ENCODE peak calls at places on chromosomes 7 and 10, in seven cellular contexts. F is SK-N-MC, E is PC-3, V is astrocyte, L is fibroblast of lung, R is hepatocyte, S is GM23248. H is an unnamed sample.

GRCh38 chr10:77069020-77069419 is 568.6 kb downstream of the KCNMA1 start:
- DNase-seq in F (no peak), E (no peak), V (no peak), L (no peak), R (no peak), S (no peak), H (no peak)

GRCh38 chr10:90306187-90306586 is 551.7 kb downstream of the HTR7 start:
- DNase-seq in F (no peak), E (peak), V (peak), L (peak), R (no peak), S (no peak), H (no peak)

GRCh38 chr7:19526639-19527038 is 182.2 kb downstream of the POLR1F start:
- DNase-seq in F (no peak), E (no peak), V (no peak), L (no peak), R (no peak), S (no peak), H (no peak)

GRCh38 chr10:124827474-124827873 is 25.9 kb downstream of the ABRAXAS2 start:
- DNase-seq in F (peak), E (peak), V (no peak), L (no peak), R (peak), S (peak), H (peak)

GRCh38 chr7:144513332-144513731 is 109.8 kb upstream of the NOBOX start:
- DNase-seq in F (no peak), E (peak), V (no peak), L (no peak), R (peak), S (no peak), H (peak)

GRCh38 chr10:67239864-67240497 is 314.1 kb downstream of the LRRTM3 start:
- DNase-seq in F (no peak), E (no peak), V (no peak), L (no peak), R (no peak), S (no peak), H (no peak)

GRCh38 chr7:18320971-18321567 is 174.5 kb upstream of the HDAC9 start:
- DNase-seq in F (no peak), E (peak), V (peak), L (peak), R (peak), S (peak), H (peak)

GRCh38 chr10:3766046-3766761 is 18.8 kb downstream of the KLF6 start:
- DNase-seq in F (no peak), E (peak), V (no peak), L (no peak), R (peak), S (no peak), H (no peak)

GRCh38 chr10:17115683-17116082 is 13.9 kb downstream of the CUBN start:
- DNase-seq in F (no peak), E (peak), V (peak), L (peak), R (peak), S (peak), H (peak)

GRCh38 chr10:130660266-130660665 is 524.1 kb downstream of the GLRX3 start:
- DNase-seq in F (no peak), E (no peak), V (no peak), L (no peak), R (no peak), S (no peak), H (no peak)

GRCh38 chr7:79332091-79332490 is 121.4 kb downstream of the MAGI2 start:
- DNase-seq in F (no peak), E (peak), V (no peak), L (no peak), R (no peak), S (peak), H (no peak)

GRCh38 chr7:148337166-148337565 is 253.4 kb upstream of the C7orf33 start:
- DNase-seq in F (no peak), E (peak), V (no peak), L (no peak), R (peak), S (no peak), H (no peak)

GRCh38 chr10:9437131-9437530 is 1382.6 kb downstream of the GATA3 start:
- DNase-seq in F (no peak), E (no peak), V (peak), L (peak), R (peak), S (peak), H (no peak)

GRCh38 chr10:33337335-33337854 is 2.9 kb upstream of the NRP1 start:
- DNase-seq in F (no peak), E (peak), V (peak), L (peak), R (peak), S (peak), H (peak)

GRCh38 chr10:13649844-13650520 is 63.2 kb downstream of the PRPF18 start:
- DNase-seq in F (no peak), E (no peak), V (no peak), L (no peak), R (no peak), S (no peak), H (no peak)

GRCh38 chr7:44246396-44247113 is 45.8 kb downstream of the YKT6 start:
- DNase-seq in F (no peak), E (no peak), V (no peak), L (no peak), R (no peak), S (no peak), H (no peak)

GRCh38 chr7:44244282-44244681 is 43.5 kb downstream of the YKT6 start:
- DNase-seq in F (no peak), E (peak), V (no peak), L (no peak), R (no peak), S (peak), H (peak)

GRCh38 chr7:44251269-44251668 is 50.5 kb downstream of the YKT6 start:
- DNase-seq in F (no peak), E (no peak), V (no peak), L (no peak), R (no peak), S (no peak), H (no peak)

GRCh38 chr7:44249639-44250234 is 49.0 kb downstream of the YKT6 start:
- DNase-seq in F (no peak), E (no peak), V (no peak), L (no peak), R (no peak), S (no peak), H (no peak)

GRCh38 chr7:44247868-44248651 is 47.3 kb downstream of the YKT6 start:
- DNase-seq in F (no peak), E (no peak), V (no peak), L (no peak), R (no peak), S (no peak), H (no peak)
- H3K27ac ChIP-seq in F (no peak), E (no peak), V (no peak), L (no peak), R (no peak), S (no peak), H (no peak)

DNA sequence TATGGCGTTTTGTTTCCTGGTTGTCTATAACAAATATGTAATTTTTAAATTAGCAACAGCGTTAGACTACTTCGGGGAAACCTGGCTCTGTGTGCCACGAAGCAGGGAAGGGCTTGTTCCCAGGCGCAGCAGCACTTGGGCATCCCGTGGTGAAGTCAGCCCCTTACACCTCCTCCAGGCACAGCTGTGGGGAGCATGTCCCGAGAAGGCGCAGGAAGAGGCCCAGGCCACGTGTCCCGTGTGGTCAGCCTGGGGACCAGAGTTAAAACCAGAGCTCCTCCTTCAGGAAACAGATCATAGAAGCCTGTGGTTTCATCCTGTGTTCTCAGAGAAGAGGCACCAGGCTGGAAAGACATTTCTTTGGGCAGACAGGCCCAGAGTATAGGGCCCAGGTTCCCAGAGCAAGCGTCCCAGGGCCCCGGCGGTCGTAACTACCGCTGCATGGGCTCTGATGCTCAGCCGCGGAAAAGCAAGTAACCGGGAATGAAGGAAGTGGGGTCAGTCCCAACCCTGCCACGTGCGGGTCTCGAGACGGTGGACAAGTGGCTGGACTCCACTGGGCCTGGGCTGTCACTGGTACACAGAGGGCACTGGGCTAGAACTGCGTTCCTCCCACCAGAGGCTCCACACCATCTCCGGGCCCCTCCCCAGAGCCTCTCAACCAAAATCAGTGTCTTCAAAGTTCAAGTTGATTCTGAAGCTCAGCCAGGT is 7.1 kb downstream of the NUDT1 start:
- DNase-seq in F (no peak), E (peak), V (peak), L (peak), R (peak), S (peak), H (no peak)
- H3K4me3 ChIP-seq in F (no peak), E (peak), V (no peak), L (no peak), R (no peak), S (peak), H (no peak)

GRCh38 chr7:33781167-33781566 is 124.2 kb upstream of the BMPER start:
- DNase-seq in F (no peak), E (no peak), V (no peak), L (no peak), R (no peak), S (no peak), H (no peak)

GRCh38 chr7:33776791-33777190 is 128.5 kb upstream of the BMPER start:
- DNase-seq in F (no peak), E (peak), V (peak), L (peak), R (no peak), S (peak), H (no peak)

GRCh38 chr7:33779216-33779615 is 126.1 kb upstream of the BMPER start:
- DNase-seq in F (no peak), E (no peak), V (no peak), L (no peak), R (no peak), S (no peak), H (no peak)

GRCh38 chr7:33775790-33776189 is 129.5 kb upstream of the BMPER start:
- DNase-seq in F (no peak), E (no peak), V (no peak), L (no peak), R (no peak), S (no peak), H (no peak)

GRCh38 chr7:33778195-33778594 is 127.1 kb upstream of the BMPER start:
- DNase-seq in F (no peak), E (no peak), V (no peak), L (no peak), R (no peak), S (no peak), H (no peak)
- TF ChIP-seq EZH2 in F (no peak), E (no peak), V (no peak), L (no peak), R (no peak), S (no peak), H (no peak)

DNA sequence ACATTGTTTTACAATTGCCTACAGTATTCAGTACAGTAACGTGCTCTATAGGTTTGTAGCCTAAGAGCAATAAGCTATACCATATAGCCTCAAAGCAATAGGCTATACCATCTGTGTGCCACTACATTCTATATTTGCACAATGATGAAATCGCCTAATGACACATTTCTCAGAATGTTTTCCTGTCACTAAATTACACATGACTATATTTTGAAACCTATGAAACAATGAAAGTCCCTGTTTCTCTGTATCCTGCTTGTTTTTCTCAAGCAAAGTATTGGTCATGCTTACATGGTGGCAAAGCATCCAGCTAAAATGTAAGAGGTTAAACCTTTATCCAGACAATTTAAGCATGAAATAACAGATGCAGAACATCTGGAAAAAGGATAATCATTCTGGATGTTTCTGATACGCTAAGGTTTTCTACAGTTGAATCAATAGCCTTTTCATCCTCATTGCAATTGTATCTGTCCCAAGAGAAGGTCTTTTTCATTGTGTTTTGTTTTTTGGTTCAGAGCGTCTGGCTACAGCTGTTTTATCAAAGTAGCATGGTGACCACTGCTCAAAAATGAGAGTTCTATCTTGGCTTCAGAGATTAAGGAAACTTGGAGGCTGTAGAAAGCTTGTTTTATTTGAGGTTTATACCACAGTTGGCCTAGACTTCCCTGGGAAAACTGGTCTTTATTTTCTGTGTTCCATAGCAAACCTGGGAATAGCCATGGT is 81.7 kb downstream of the CSTF2T start:
- DNase-seq in F (no peak), E (peak), V (no peak), L (no peak), R (no peak), S (no peak), H (no peak)
- H3K27ac ChIP-seq in F (no peak), E (no peak), V (no peak), L (no peak), R (no peak), S (no peak), H (no peak)

DNA sequence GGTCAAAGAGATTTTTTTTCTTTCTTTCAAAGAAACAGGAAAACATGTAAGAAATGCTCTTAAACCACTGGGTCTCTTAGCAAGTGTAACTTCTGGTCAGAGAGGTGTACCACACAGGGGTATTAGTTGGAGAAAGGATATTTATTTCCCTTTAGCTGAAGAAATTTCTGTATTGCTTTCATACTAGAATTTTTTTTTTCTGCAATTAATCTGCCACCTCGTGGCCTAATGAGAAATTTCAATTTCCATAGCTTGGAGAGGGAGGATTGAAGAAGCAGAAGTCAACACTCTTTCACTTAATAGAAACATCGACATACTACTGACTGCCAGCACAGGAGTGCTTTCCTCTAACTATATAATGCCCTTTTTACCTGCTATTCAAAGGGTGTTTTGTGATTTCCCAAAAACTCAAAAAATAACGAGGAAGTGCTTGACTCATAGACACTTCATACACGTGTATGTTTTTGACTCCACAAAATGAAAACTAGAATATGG is 177.6 kb upstream of the NAMPT start:
- DNase-seq in F (no peak), E (peak), V (no peak), L (peak), R (peak), S (peak), H (peak)
- H3K4me3 ChIP-seq in F (no peak), E (no peak), V (no peak), L (no peak), R (no peak), S (peak), H (no peak)

GRCh38 chr7:150736864-150737263 is 354 bp upstream of the GIMAP5 start:
- DNase-seq in F (no peak), E (no peak), V (no peak), L (no peak), R (no peak), S (no peak), H (no peak)

GRCh38 chr7:150738092-150739044 is 1.1 kb downstream of the GIMAP5 start:
- DNase-seq in F (no peak), E (peak), V (no peak), L (peak), R (no peak), S (peak), H (no peak)

GRCh38 chr7:150739045-150739432 is 1.8 kb downstream of the GIMAP5 start:
- DNase-seq in F (no peak), E (no peak), V (no peak), L (no peak), R (no peak), S (no peak), H (no peak)

GRCh38 chr7:150735596-150736358 is 1.4 kb upstream of the GIMAP5 start:
- DNase-seq in F (no peak), E (no peak), V (no peak), L (no peak), R (no peak), S (no peak), H (no peak)

GRCh38 chr7:150737265-150738055 is at the start of gene GIMAP5:
- DNase-seq in F (no peak), E (no peak), V (no peak), L (no peak), R (no peak), S (no peak), H (no peak)
- TF ChIP-seq EZH2 in F (no peak), E (no peak), V (no peak), L (no peak), R (no peak), S (no peak), H (no peak)

GRCh38 chr10:110850990-110851389 is 20.7 kb upstream of the PDCD4 start:
- DNase-seq in F (no peak), E (no peak), V (no peak), L (peak), R (peak), S (peak), H (no peak)
- H3K27ac ChIP-seq in F (peak), E (no peak), V (no peak), L (no peak), R (peak), S (no peak), H (no peak)

GRCh38 chr10:15485027-15485426 is 113.9 kb upstream of the FAM171A1 start:
- DNase-seq in F (no peak), E (no peak), V (no peak), L (no peak), R (no peak), S (no peak), H (no peak)
- H3K4me3 ChIP-seq in F (no peak), E (no peak), V (no peak), L (no peak), R (no peak), S (no peak), H (no peak)

DNA sequence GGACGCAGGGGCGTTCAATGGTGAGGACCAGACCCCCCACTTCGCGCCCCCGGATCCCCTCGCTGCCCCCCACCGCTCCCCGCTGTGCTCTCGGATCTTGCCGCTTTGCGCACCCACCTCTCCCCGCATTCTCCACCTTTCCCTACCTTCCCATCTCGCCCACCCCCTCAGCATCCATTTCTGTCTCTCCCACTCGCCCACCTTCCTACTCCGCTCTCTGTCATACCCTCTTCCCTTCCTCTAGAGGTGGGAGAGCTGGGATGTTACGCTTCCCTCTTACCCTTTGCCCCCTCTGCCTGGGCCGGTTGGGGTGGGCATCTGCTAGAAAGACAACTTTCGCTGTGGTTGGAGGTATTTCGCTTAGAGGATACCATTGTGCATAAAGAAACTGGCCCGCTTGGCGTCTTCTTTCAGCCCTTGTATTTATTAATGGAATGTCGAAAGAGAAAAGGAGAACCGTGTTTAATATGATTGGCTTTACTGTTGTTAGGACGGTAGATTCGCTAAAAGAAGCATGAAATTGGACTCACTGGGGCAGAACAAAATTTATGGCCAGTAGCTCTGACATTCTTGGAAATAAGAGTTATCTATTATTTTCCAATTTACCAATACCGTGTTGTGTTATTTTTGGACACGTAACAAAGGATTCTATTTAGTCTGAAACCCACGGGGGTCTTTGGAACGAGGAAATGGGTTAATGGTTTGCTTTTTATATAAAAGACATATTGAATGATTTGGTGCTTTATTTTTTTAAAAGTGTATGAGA is 873 bp downstream of the PRKAR2B start:
- DNase-seq in F (no peak), E (no peak), V (no peak), L (peak), R (no peak), S (peak), H (peak)
- TF ChIP-seq EZH2 in F (no peak), E (no peak), V (no peak), L (no peak), R (no peak), S (no peak), H (no peak)

GRCh38 chr7:74040101-74040790 is 12.3 kb downstream of the ELN start:
- DNase-seq in F (no peak), E (no peak), V (no peak), L (no peak), R (no peak), S (no peak), H (no peak)

GRCh38 chr7:74040791-74041520 is 13.0 kb downstream of the ELN start:
- DNase-seq in F (no peak), E (no peak), V (no peak), L (no peak), R (no peak), S (no peak), H (no peak)

GRCh38 chr7:74042746-74043522 is 15.0 kb downstream of the ELN start:
- DNase-seq in F (no peak), E (no peak), V (no peak), L (no peak), R (no peak), S (no peak), H (no peak)

GRCh38 chr7:74044366-74045350 is 16.7 kb downstream of the ELN start:
- DNase-seq in F (no peak), E (no peak), V (no peak), L (no peak), R (no peak), S (no peak), H (peak)

GRCh38 chr7:74043523-74043951 is 15.6 kb downstream of the ELN start:
- DNase-seq in F (no peak), E (no peak), V (peak), L (peak), R (no peak), S (peak), H (peak)
- H3K27ac ChIP-seq in F (no peak), E (no peak), V (no peak), L (no peak), R (peak), S (no peak), H (peak)